ENCODE peak calls at places on chromosomes 1 and 21, in ten cellular contexts. One of them, this sample, is unnamed.

GRCh38 chr1:115430717-115431116 is 92.7 kb upstream of the NGF start:
- DNase-seq in A673: peak
- DNase-seq in hepatocyte: peak
- DNase-seq in fibroblast of mammary gland: peak
- DNase-seq in ovary: no peak
- DNase-seq in fibroblast of pulmonary artery: peak
- DNase-seq in endothelial cell of umbilical vein: peak
- DNase-seq in heart right ventricle: no peak
- DNase-seq in cardiac muscle cell: no peak
- DNase-seq in Peyer's patch: no peak
- DNase-seq in this sample: peak

GRCh38 chr1:108815566-108815965 is 41.3 kb downstream of the AKNAD1 start:
- DNase-seq in ovary: no peak
- DNase-seq in endothelial cell of umbilical vein: no peak
- DNase-seq in fibroblast of pulmonary artery: peak
- DNase-seq in Peyer's patch: no peak
- DNase-seq in cardiac muscle cell: no peak
- DNase-seq in A673: peak
- DNase-seq in hepatocyte: no peak
- DNase-seq in fibroblast of mammary gland: peak
- DNase-seq in heart right ventricle: no peak
- DNase-seq in this sample: peak

GRCh38 chr21:41821756-41822431 is 55.0 kb upstream of the RIPK4 start:
- DNase-seq in hepatocyte: no peak
- DNase-seq in heart right ventricle: no peak
- DNase-seq in fibroblast of pulmonary artery: no peak
- DNase-seq in cardiac muscle cell: no peak
- DNase-seq in Peyer's patch: no peak
- DNase-seq in fibroblast of mammary gland: no peak
- DNase-seq in A673: no peak
- DNase-seq in ovary: no peak
- DNase-seq in endothelial cell of umbilical vein: no peak
- DNase-seq in this sample: no peak

GRCh38 chr1:217968085-217968484 is 317.0 kb upstream of the RRP15 start:
- DNase-seq in fibroblast of pulmonary artery: no peak
- DNase-seq in Peyer's patch: no peak
- DNase-seq in fibroblast of mammary gland: no peak
- DNase-seq in ovary: no peak
- DNase-seq in endothelial cell of umbilical vein: no peak
- DNase-seq in heart right ventricle: no peak
- DNase-seq in hepatocyte: no peak
- DNase-seq in cardiac muscle cell: no peak
- DNase-seq in A673: no peak
- DNase-seq in this sample: no peak

GRCh38 chr1:41632788-41633575 is 148.5 kb upstream of the EDN2 start:
- DNase-seq in hepatocyte: no peak
- DNase-seq in fibroblast of pulmonary artery: no peak
- DNase-seq in A673: no peak
- DNase-seq in ovary: no peak
- DNase-seq in Peyer's patch: no peak
- DNase-seq in heart right ventricle: no peak
- DNase-seq in cardiac muscle cell: no peak
- DNase-seq in fibroblast of mammary gland: no peak
- DNase-seq in endothelial cell of umbilical vein: no peak
- DNase-seq in this sample: no peak

GRCh38 chr1:236767276-236767675 is 27.8 kb upstream of the MTR start:
- DNase-seq in fibroblast of pulmonary artery: no peak
- DNase-seq in endothelial cell of umbilical vein: no peak
- DNase-seq in Peyer's patch: no peak
- DNase-seq in fibroblast of mammary gland: no peak
- DNase-seq in ovary: no peak
- DNase-seq in hepatocyte: no peak
- DNase-seq in heart right ventricle: no peak
- DNase-seq in cardiac muscle cell: no peak
- DNase-seq in A673: no peak
- DNase-seq in this sample: no peak

GRCh38 chr1:196608401-196609113 is at the start of gene KCNT2:
- DNase-seq in heart right ventricle: peak
- DNase-seq in A673: peak
- DNase-seq in fibroblast of pulmonary artery: peak
- DNase-seq in hepatocyte: peak
- DNase-seq in ovary: peak
- DNase-seq in fibroblast of mammary gland: peak
- DNase-seq in endothelial cell of umbilical vein: peak
- DNase-seq in Peyer's patch: peak
- DNase-seq in cardiac muscle cell: peak
- DNase-seq in this sample: peak

GRCh38 chr1:168455764-168456163 is 88.0 kb downstream of the XCL2 start:
- DNase-seq in ovary: no peak
- DNase-seq in Peyer's patch: no peak
- DNase-seq in endothelial cell of umbilical vein: no peak
- DNase-seq in heart right ventricle: no peak
- DNase-seq in fibroblast of pulmonary artery: no peak
- DNase-seq in cardiac muscle cell: no peak
- DNase-seq in A673: no peak
- DNase-seq in fibroblast of mammary gland: peak
- DNase-seq in hepatocyte: no peak
- DNase-seq in this sample: no peak

GRCh38 chr1:49171941-49172593 is 395.4 kb upstream of the BEND5 start:
- DNase-seq in endothelial cell of umbilical vein: no peak
- DNase-seq in heart right ventricle: no peak
- DNase-seq in fibroblast of pulmonary artery: no peak
- DNase-seq in A673: no peak
- DNase-seq in hepatocyte: no peak
- DNase-seq in cardiac muscle cell: no peak
- DNase-seq in fibroblast of mammary gland: peak
- DNase-seq in Peyer's patch: no peak
- DNase-seq in ovary: no peak
- DNase-seq in this sample: no peak

GRCh38 chr1:210252621-210253041 is 20.0 kb downstream of the SERTAD4 start:
- DNase-seq in endothelial cell of umbilical vein: no peak
- DNase-seq in A673: no peak
- DNase-seq in Peyer's patch: peak
- DNase-seq in fibroblast of pulmonary artery: no peak
- DNase-seq in cardiac muscle cell: peak
- DNase-seq in heart right ventricle: peak
- DNase-seq in ovary: no peak
- DNase-seq in hepatocyte: peak
- DNase-seq in fibroblast of mammary gland: no peak
- DNase-seq in this sample: no peak

GRCh38 chr1:223142795-223143759 is at the start of gene TLR5:
- DNase-seq in ovary: peak
- DNase-seq in cardiac muscle cell: peak
- DNase-seq in hepatocyte: peak
- DNase-seq in A673: peak
- DNase-seq in fibroblast of pulmonary artery: peak
- DNase-seq in heart right ventricle: peak
- DNase-seq in Peyer's patch: peak
- DNase-seq in endothelial cell of umbilical vein: peak
- DNase-seq in fibroblast of mammary gland: peak
- DNase-seq in this sample: peak

GRCh38 chr1:5504364-5504740 is 487.9 kb downstream of the NPHP4 start:
- DNase-seq in ovary: no peak
- DNase-seq in Peyer's patch: peak
- DNase-seq in cardiac muscle cell: no peak
- DNase-seq in hepatocyte: no peak
- DNase-seq in A673: no peak
- DNase-seq in fibroblast of mammary gland: no peak
- DNase-seq in fibroblast of pulmonary artery: no peak
- DNase-seq in heart right ventricle: peak
- DNase-seq in endothelial cell of umbilical vein: no peak
- DNase-seq in this sample: no peak

GRCh38 chr1:48947761-48948537 is 171.3 kb upstream of the BEND5 start:
- DNase-seq in fibroblast of pulmonary artery: no peak
- DNase-seq in Peyer's patch: no peak
- DNase-seq in hepatocyte: no peak
- DNase-seq in endothelial cell of umbilical vein: no peak
- DNase-seq in fibroblast of mammary gland: no peak
- DNase-seq in heart right ventricle: no peak
- DNase-seq in cardiac muscle cell: no peak
- DNase-seq in A673: no peak
- DNase-seq in ovary: no peak
- DNase-seq in this sample: no peak

GRCh38 chr1:47313915-47314664 is at the start of gene STIL:
- DNase-seq in ovary: peak
- DNase-seq in heart right ventricle: peak
- DNase-seq in hepatocyte: peak
- DNase-seq in A673: peak
- DNase-seq in Peyer's patch: peak
- DNase-seq in fibroblast of mammary gland: peak
- DNase-seq in endothelial cell of umbilical vein: peak
- DNase-seq in cardiac muscle cell: peak
- DNase-seq in fibroblast of pulmonary artery: peak
- DNase-seq in this sample: peak

GRCh38 chr1:59738591-59739015 is 76.1 kb upstream of the HOOK1 start:
- DNase-seq in cardiac muscle cell: no peak
- DNase-seq in Peyer's patch: no peak
- DNase-seq in endothelial cell of umbilical vein: peak
- DNase-seq in ovary: no peak
- DNase-seq in fibroblast of mammary gland: peak
- DNase-seq in heart right ventricle: no peak
- DNase-seq in A673: no peak
- DNase-seq in hepatocyte: no peak
- DNase-seq in fibroblast of pulmonary artery: peak
- DNase-seq in this sample: peak

GRCh38 chr1:221431068-221431651 is 310.7 kb downstream of the DUSP10 start:
- DNase-seq in heart right ventricle: no peak
- DNase-seq in ovary: no peak
- DNase-seq in A673: no peak
- DNase-seq in fibroblast of mammary gland: peak
- DNase-seq in Peyer's patch: no peak
- DNase-seq in cardiac muscle cell: peak
- DNase-seq in fibroblast of pulmonary artery: peak
- DNase-seq in hepatocyte: no peak
- DNase-seq in endothelial cell of umbilical vein: peak
- DNase-seq in this sample: peak

GRCh38 chr1:182990413-182991144 is 32.6 kb upstream of the LAMC1 start:
- DNase-seq in ovary: no peak
- DNase-seq in fibroblast of mammary gland: peak
- DNase-seq in fibroblast of pulmonary artery: peak
- DNase-seq in cardiac muscle cell: no peak
- DNase-seq in hepatocyte: no peak
- DNase-seq in A673: no peak
- DNase-seq in Peyer's patch: no peak
- DNase-seq in endothelial cell of umbilical vein: peak
- DNase-seq in heart right ventricle: no peak
- DNase-seq in this sample: peak
- TF ChIP-seq CTCF in ovary: no peak
- TF ChIP-seq CTCF in fibroblast of mammary gland: no peak
- TF ChIP-seq CTCF in fibroblast of pulmonary artery: no peak
- TF ChIP-seq CTCF in cardiac muscle cell: no peak
- TF ChIP-seq CTCF in hepatocyte: no peak
- TF ChIP-seq CTCF in A673: no peak
- TF ChIP-seq CTCF in Peyer's patch: no peak
- TF ChIP-seq CTCF in endothelial cell of umbilical vein: no peak
- TF ChIP-seq CTCF in heart right ventricle: no peak
- TF ChIP-seq CTCF in this sample: no peak

GRCh38 chr1:154191990-154192450 is at the start of gene TPM3:
- DNase-seq in heart right ventricle: no peak
- DNase-seq in ovary: no peak
- DNase-seq in cardiac muscle cell: no peak
- DNase-seq in endothelial cell of umbilical vein: peak
- DNase-seq in Peyer's patch: no peak
- DNase-seq in fibroblast of mammary gland: no peak
- DNase-seq in A673: no peak
- DNase-seq in hepatocyte: no peak
- DNase-seq in fibroblast of pulmonary artery: peak
- DNase-seq in this sample: no peak
- H3K4me3 ChIP-seq in heart right ventricle: no peak
- H3K4me3 ChIP-seq in ovary: no peak
- H3K4me3 ChIP-seq in cardiac muscle cell: no peak
- H3K4me3 ChIP-seq in endothelial cell of umbilical vein: no peak
- H3K4me3 ChIP-seq in Peyer's patch: no peak
- H3K4me3 ChIP-seq in fibroblast of mammary gland: no peak
- H3K4me3 ChIP-seq in A673: no peak
- H3K4me3 ChIP-seq in hepatocyte: no peak
- H3K4me3 ChIP-seq in fibroblast of pulmonary artery: peak
- H3K4me3 ChIP-seq in this sample: no peak

GRCh38 chr1:26189751-26190275 is 589 bp upstream of the CATSPER4 start:
- DNase-seq in cardiac muscle cell: no peak
- DNase-seq in heart right ventricle: no peak
- DNase-seq in Peyer's patch: no peak
- DNase-seq in A673: no peak
- DNase-seq in fibroblast of mammary gland: no peak
- DNase-seq in ovary: no peak
- DNase-seq in endothelial cell of umbilical vein: no peak
- DNase-seq in fibroblast of pulmonary artery: no peak
- DNase-seq in hepatocyte: no peak
- DNase-seq in this sample: no peak
- TF ChIP-seq CTCF in cardiac muscle cell: no peak
- TF ChIP-seq CTCF in heart right ventricle: no peak
- TF ChIP-seq CTCF in Peyer's patch: no peak
- TF ChIP-seq CTCF in A673: no peak
- TF ChIP-seq CTCF in fibroblast of mammary gland: no peak
- TF ChIP-seq CTCF in ovary: no peak
- TF ChIP-seq CTCF in endothelial cell of umbilical vein: no peak
- TF ChIP-seq CTCF in fibroblast of pulmonary artery: no peak
- TF ChIP-seq CTCF in hepatocyte: no peak
- TF ChIP-seq CTCF in this sample: no peak

GRCh38 chr1:13699510-13699909 is 478 bp upstream of the PRDM2 start:
- DNase-seq in endothelial cell of umbilical vein: no peak
- DNase-seq in ovary: peak
- DNase-seq in heart right ventricle: no peak
- DNase-seq in A673: peak
- DNase-seq in hepatocyte: no peak
- DNase-seq in cardiac muscle cell: no peak
- DNase-seq in fibroblast of pulmonary artery: peak
- DNase-seq in Peyer's patch: peak
- DNase-seq in fibroblast of mammary gland: peak
- DNase-seq in this sample: no peak
- H3K4me3 ChIP-seq in endothelial cell of umbilical vein: peak
- H3K4me3 ChIP-seq in ovary: peak
- H3K4me3 ChIP-seq in heart right ventricle: peak
- H3K4me3 ChIP-seq in A673: peak
- H3K4me3 ChIP-seq in hepatocyte: peak
- H3K4me3 ChIP-seq in cardiac muscle cell: peak
- H3K4me3 ChIP-seq in fibroblast of pulmonary artery: peak
- H3K4me3 ChIP-seq in Peyer's patch: peak
- H3K4me3 ChIP-seq in fibroblast of mammary gland: peak
- H3K4me3 ChIP-seq in this sample: peak

DNA sequence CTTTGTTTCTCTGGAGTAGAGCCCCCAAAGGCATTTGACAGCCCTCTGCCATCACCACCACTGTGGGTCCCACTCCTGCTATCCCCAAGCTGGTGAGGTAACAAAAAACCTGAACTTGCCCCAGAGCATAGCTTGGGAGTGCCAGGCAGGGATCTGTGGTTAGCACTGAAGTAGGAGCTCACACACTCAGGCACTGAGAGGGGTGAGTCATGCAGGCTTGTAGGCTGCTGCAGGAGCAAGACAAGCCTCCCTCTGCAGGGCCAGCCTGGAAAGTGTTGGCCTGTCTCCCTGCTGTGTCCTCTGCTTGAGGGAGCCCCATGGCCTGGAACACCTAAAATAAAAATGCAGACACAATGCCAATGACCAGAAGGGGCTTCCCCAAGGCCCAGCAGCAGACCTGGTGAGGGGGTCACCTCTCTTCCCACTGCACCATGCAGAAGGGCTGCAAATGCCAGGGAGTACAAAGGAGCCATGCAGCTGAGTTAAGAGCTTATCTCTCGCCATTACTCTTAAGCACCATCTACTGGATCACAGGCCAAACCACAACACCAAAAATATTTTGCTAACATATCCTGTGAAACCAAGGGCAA is 108.9 kb upstream of the POGK start:
- DNase-seq in Peyer's patch: no peak
- DNase-seq in fibroblast of pulmonary artery: no peak
- DNase-seq in hepatocyte: no peak
- DNase-seq in ovary: no peak
- DNase-seq in heart right ventricle: no peak
- DNase-seq in A673: peak
- DNase-seq in endothelial cell of umbilical vein: no peak
- DNase-seq in fibroblast of mammary gland: no peak
- DNase-seq in cardiac muscle cell: no peak
- DNase-seq in this sample: no peak
- TF ChIP-seq CTCF in Peyer's patch: no peak
- TF ChIP-seq CTCF in fibroblast of pulmonary artery: no peak
- TF ChIP-seq CTCF in hepatocyte: no peak
- TF ChIP-seq CTCF in ovary: no peak
- TF ChIP-seq CTCF in heart right ventricle: no peak
- TF ChIP-seq CTCF in A673: no peak
- TF ChIP-seq CTCF in endothelial cell of umbilical vein: no peak
- TF ChIP-seq CTCF in fibroblast of mammary gland: no peak
- TF ChIP-seq CTCF in cardiac muscle cell: no peak
- TF ChIP-seq CTCF in this sample: no peak